ENCODE peak calls at places on chromosomes 11 and 22, in nine cellular contexts. O, V, K, Q, R, D, X, A and E are unnamed samples.

GRCh38 chr11:118051611-118052461 is 25.0 kb upstream of the TMPRSS4 start:
- DNase-seq in Q (no peak), X (no peak), D (no peak), K (peak), R (no peak), O (no peak), A (no peak), V (no peak), E (no peak)

GRCh38 chr11:108857382-108857781 is 192.5 kb downstream of the DDX10 start:
- DNase-seq in R (no peak), X (no peak), V (no peak), O (no peak), K (no peak), D (no peak), A (no peak), Q (peak), E (no peak)

GRCh38 chr11:8871283-8871775 is 39.7 kb upstream of the AKIP1 start:
- DNase-seq in V (no peak), X (peak), D (peak), O (peak), Q (peak), A (peak), K (peak), R (peak), E (peak)

GRCh38 chr11:85884581-85885021 is 29.4 kb downstream of the CCDC83 start:
- DNase-seq in X (no peak), Q (no peak), K (no peak), V (no peak), A (no peak), D (peak), O (no peak), R (no peak), E (peak)

GRCh38 chr11:9530020-9530628 is 43.3 kb upstream of the WEE1 start:
- DNase-seq in K (no peak), Q (no peak), O (no peak), D (no peak), X (no peak), V (no peak), A (no peak), R (no peak), E (no peak)

GRCh38 chr11:3088806-3089205 is 31.6 kb upstream of the CARS1 start:
- DNase-seq in A (no peak), D (no peak), O (no peak), Q (no peak), R (no peak), V (no peak), X (no peak), K (no peak), E (peak)

GRCh38 chr22:35400335-35400680 is 368 bp downstream of the MCM5 start:
- DNase-seq in O (no peak), R (no peak), X (no peak), A (no peak), V (no peak), D (no peak), Q (no peak), K (no peak), E (peak)

GRCh38 chr11:20658135-20658534 is 11.3 kb upstream of the NELL1 start:
- DNase-seq in Q (no peak), V (no peak), R (no peak), O (no peak), A (no peak), K (no peak), D (no peak), X (no peak), E (peak)

GRCh38 chr11:44286268-44286880 is 23.6 kb downstream of the ALX4 start:
- DNase-seq in K (peak), D (peak), Q (peak), V (no peak), R (peak), X (peak), A (peak), O (peak), E (peak)

GRCh38 chr11:126233391-126233790 is 21.8 kb downstream of the FAM118B start:
- DNase-seq in K (no peak), V (no peak), X (no peak), Q (no peak), R (no peak), O (no peak), A (no peak), D (no peak), E (no peak)

GRCh38 chr11:130371004-130371590 is 56.4 kb upstream of the ZBTB44 start:
- DNase-seq in V (no peak), O (no peak), Q (no peak), K (no peak), D (no peak), R (no peak), X (peak), A (peak), E (peak)

GRCh38 chr11:71133946-71134345 is 118.4 kb downstream of the SHANK2 start:
- DNase-seq in Q (no peak), O (no peak), V (no peak), X (no peak), D (no peak), A (no peak), R (no peak), K (no peak), E (no peak)